ENCODE peak calls at places on chromosome 19, in four cellular contexts. One of them, this sample, is unnamed.
A peak's percentile ranks its signal among the peaks of the same experiment; 100 is the strongest.

GRCh38 chr19:50419022-50419579 is 363 bp downstream of the SPIB start:
- DNase-seq in activated B cell treated with CpG ODN at 0.5 μM for 24 hours: no peak
- DNase-seq in neural crest cell: no peak
- DNase-seq in GM06990: no peak
- DNase-seq in this sample: no peak

GRCh38 chr19:2575734-2576481 is 100.0 kb downstream of the GADD45B start:
- DNase-seq in activated B cell treated with CpG ODN at 0.5 μM for 24 hours: no peak
- DNase-seq in neural crest cell: no peak
- DNase-seq in GM06990: no peak
- DNase-seq in this sample: peak; percentile 67

GRCh38 chr19:32652893-32653625 is 21.9 kb downstream of the ANKRD27 start:
- DNase-seq in activated B cell treated with CpG ODN at 0.5 μM for 24 hours: no peak
- DNase-seq in neural crest cell: no peak
- DNase-seq in GM06990: no peak
- DNase-seq in this sample: peak; percentile 81

GRCh38 chr19:30228113-30228725 is 144.0 kb upstream of the ZNF536 start:
- DNase-seq in activated B cell treated with CpG ODN at 0.5 μM for 24 hours: no peak
- DNase-seq in neural crest cell: peak; percentile 27
- DNase-seq in GM06990: no peak
- DNase-seq in this sample: no peak

GRCh38 chr19:35848919-35849505 is 3.3 kb downstream of the NPHS1 start:
- DNase-seq in activated B cell treated with CpG ODN at 0.5 μM for 24 hours: no peak
- DNase-seq in neural crest cell: no peak
- DNase-seq in GM06990: no peak
- DNase-seq in this sample: no peak

GRCh38 chr19:30256510-30256850 is 115.7 kb upstream of the ZNF536 start:
- DNase-seq in activated B cell treated with CpG ODN at 0.5 μM for 24 hours: no peak
- DNase-seq in neural crest cell: no peak
- DNase-seq in GM06990: no peak
- DNase-seq in this sample: no peak

GRCh38 chr19:45262570-45262969 is 11.5 kb downstream of the MARK4 start:
- DNase-seq in activated B cell treated with CpG ODN at 0.5 μM for 24 hours: no peak
- DNase-seq in neural crest cell: no peak
- DNase-seq in GM06990: no peak
- DNase-seq in this sample: no peak

GRCh38 chr19:55344444-55344843 is 4.8 kb downstream of the KMT5C start:
- DNase-seq in activated B cell treated with CpG ODN at 0.5 μM for 24 hours: no peak
- DNase-seq in neural crest cell: no peak
- DNase-seq in GM06990: no peak
- DNase-seq in this sample: no peak

GRCh38 chr19:6551607-6552450 is 21.0 kb downstream of the TNFSF9 start:
- DNase-seq in activated B cell treated with CpG ODN at 0.5 μM for 24 hours: peak; percentile 35
- DNase-seq in neural crest cell: peak; percentile 48
- DNase-seq in GM06990: peak; percentile 86
- DNase-seq in this sample: no peak

GRCh38 chr19:7627166-7627565 is 2.2 kb downstream of the XAB2 start:
- DNase-seq in activated B cell treated with CpG ODN at 0.5 μM for 24 hours: no peak
- DNase-seq in neural crest cell: no peak
- DNase-seq in GM06990: no peak
- DNase-seq in this sample: no peak

GRCh38 chr19:36097036-36097435 is 13.9 kb upstream of the OVOL3 start:
- DNase-seq in activated B cell treated with CpG ODN at 0.5 μM for 24 hours: no peak
- DNase-seq in neural crest cell: no peak
- DNase-seq in GM06990: no peak
- DNase-seq in this sample: no peak

GRCh38 chr19:32372726-32373613 is 27.6 kb downstream of the ZNF507 start:
- DNase-seq in activated B cell treated with CpG ODN at 0.5 μM for 24 hours: no peak
- DNase-seq in neural crest cell: no peak
- DNase-seq in GM06990: no peak
- DNase-seq in this sample: no peak

GRCh38 chr19:3146677-3147100 is 10.9 kb downstream of the GNA15 start:
- DNase-seq in activated B cell treated with CpG ODN at 0.5 μM for 24 hours: peak; percentile 65
- DNase-seq in neural crest cell: peak; percentile 63
- DNase-seq in GM06990: no peak
- DNase-seq in this sample: no peak

GRCh38 chr19:55692681-55693081 is 17.7 kb downstream of the EPN1 start:
- DNase-seq in activated B cell treated with CpG ODN at 0.5 μM for 24 hours: no peak
- DNase-seq in neural crest cell: no peak
- DNase-seq in GM06990: no peak
- DNase-seq in this sample: no peak

GRCh38 chr19:7373862-7374261 is 25.1 kb downstream of the ARHGEF18 start:
- DNase-seq in activated B cell treated with CpG ODN at 0.5 μM for 24 hours: no peak
- DNase-seq in neural crest cell: no peak
- DNase-seq in GM06990: no peak
- DNase-seq in this sample: peak; percentile 7

GRCh38 chr19:52599241-52599640 is 29.2 kb downstream of the ZNF701 start:
- DNase-seq in activated B cell treated with CpG ODN at 0.5 μM for 24 hours: no peak
- DNase-seq in neural crest cell: no peak
- DNase-seq in GM06990: no peak
- DNase-seq in this sample: no peak

GRCh38 chr19:54390942-54391577 is 24.2 kb upstream of the TTYH1 start:
- DNase-seq in activated B cell treated with CpG ODN at 0.5 μM for 24 hours: peak; percentile 41
- DNase-seq in neural crest cell: peak; percentile 82
- DNase-seq in GM06990: no peak
- DNase-seq in this sample: no peak

GRCh38 chr19:54137913-54138776 is 583 bp downstream of the CNOT3 start:
- DNase-seq in activated B cell treated with CpG ODN at 0.5 μM for 24 hours: no peak
- DNase-seq in neural crest cell: no peak
- DNase-seq in GM06990: peak; percentile 48
- DNase-seq in this sample: no peak

GRCh38 chr19:35126624-35126959 is 8.3 kb downstream of the LGI4 start:
- DNase-seq in activated B cell treated with CpG ODN at 0.5 μM for 24 hours: no peak
- DNase-seq in neural crest cell: no peak
- DNase-seq in GM06990: no peak
- DNase-seq in this sample: no peak

GRCh38 chr19:42325896-42326771 is 699 bp downstream of the MEGF8 start:
- DNase-seq in activated B cell treated with CpG ODN at 0.5 μM for 24 hours: peak; percentile 45
- DNase-seq in neural crest cell: peak; percentile 12
- DNase-seq in GM06990: peak; percentile 56
- DNase-seq in this sample: peak; percentile 61

GRCh38 chr19:45613926-45614725 is 12.1 kb upstream of the GPR4 start:
- DNase-seq in activated B cell treated with CpG ODN at 0.5 μM for 24 hours: no peak
- DNase-seq in neural crest cell: no peak
- DNase-seq in GM06990: peak; percentile 58
- DNase-seq in this sample: no peak

GRCh38 chr19:34189199-34189916 is 17.1 kb downstream of the LSM14A start:
- DNase-seq in activated B cell treated with CpG ODN at 0.5 μM for 24 hours: no peak
- DNase-seq in neural crest cell: no peak
- DNase-seq in GM06990: no peak
- DNase-seq in this sample: no peak

GRCh38 chr19:40613669-40614594 is 12.8 kb downstream of the LTBP4 start:
- DNase-seq in activated B cell treated with CpG ODN at 0.5 μM for 24 hours: peak; percentile 80
- DNase-seq in neural crest cell: peak; percentile 57
- DNase-seq in GM06990: peak; percentile 88
- DNase-seq in this sample: peak; percentile 57

GRCh38 chr19:12346896-12347295 is 13.5 kb upstream of the ZNF563 start:
- DNase-seq in activated B cell treated with CpG ODN at 0.5 μM for 24 hours: no peak
- DNase-seq in neural crest cell: no peak
- DNase-seq in GM06990: no peak
- DNase-seq in this sample: no peak

GRCh38 chr19:9139609-9140158 is 513 bp upstream of the ZNF317 start:
- DNase-seq in activated B cell treated with CpG ODN at 0.5 μM for 24 hours: no peak
- DNase-seq in neural crest cell: no peak
- DNase-seq in GM06990: no peak
- DNase-seq in this sample: no peak

GRCh38 chr19:42512743-42513304 is 15.5 kb downstream of the CEACAM1 start:
- DNase-seq in activated B cell treated with CpG ODN at 0.5 μM for 24 hours: no peak
- DNase-seq in neural crest cell: no peak
- DNase-seq in GM06990: peak; percentile 60
- DNase-seq in this sample: no peak

GRCh38 chr19:45442927-45443461 is 19.3 kb upstream of the ERCC1 start:
- DNase-seq in activated B cell treated with CpG ODN at 0.5 μM for 24 hours: peak; percentile 60
- DNase-seq in neural crest cell: peak; percentile 24
- DNase-seq in GM06990: no peak
- DNase-seq in this sample: no peak

DNA sequence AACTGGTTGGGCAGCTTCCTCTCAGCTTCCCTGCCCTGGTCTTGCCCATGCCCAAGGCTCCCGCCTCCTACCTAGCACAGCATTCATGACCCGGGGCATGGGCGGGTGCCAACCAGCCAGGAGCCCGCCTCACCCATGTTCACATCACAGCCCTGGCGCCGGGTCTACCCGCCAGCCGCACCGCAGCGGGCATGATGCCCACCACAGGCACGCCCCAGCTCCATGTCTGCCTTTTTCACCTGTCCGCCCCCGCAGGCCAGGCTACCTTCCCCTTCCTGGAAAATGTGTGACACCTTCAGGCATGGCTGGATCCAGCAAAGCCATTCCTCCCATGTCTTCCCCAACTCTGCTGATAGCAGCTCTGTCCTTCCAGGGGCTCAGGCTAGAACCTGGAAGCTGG is 42.1 kb downstream of the PTPRS start:
- DNase-seq in activated B cell treated with CpG ODN at 0.5 μM for 24 hours: no peak
- DNase-seq in neural crest cell: no peak
- DNase-seq in GM06990: no peak
- DNase-seq in this sample: peak; percentile 81
- TF ChIP-seq CTCF in activated B cell treated with CpG ODN at 0.5 μM for 24 hours: no peak
- TF ChIP-seq CTCF in neural crest cell: no peak
- TF ChIP-seq CTCF in GM06990: no peak
- TF ChIP-seq CTCF in this sample: no peak

DNA sequence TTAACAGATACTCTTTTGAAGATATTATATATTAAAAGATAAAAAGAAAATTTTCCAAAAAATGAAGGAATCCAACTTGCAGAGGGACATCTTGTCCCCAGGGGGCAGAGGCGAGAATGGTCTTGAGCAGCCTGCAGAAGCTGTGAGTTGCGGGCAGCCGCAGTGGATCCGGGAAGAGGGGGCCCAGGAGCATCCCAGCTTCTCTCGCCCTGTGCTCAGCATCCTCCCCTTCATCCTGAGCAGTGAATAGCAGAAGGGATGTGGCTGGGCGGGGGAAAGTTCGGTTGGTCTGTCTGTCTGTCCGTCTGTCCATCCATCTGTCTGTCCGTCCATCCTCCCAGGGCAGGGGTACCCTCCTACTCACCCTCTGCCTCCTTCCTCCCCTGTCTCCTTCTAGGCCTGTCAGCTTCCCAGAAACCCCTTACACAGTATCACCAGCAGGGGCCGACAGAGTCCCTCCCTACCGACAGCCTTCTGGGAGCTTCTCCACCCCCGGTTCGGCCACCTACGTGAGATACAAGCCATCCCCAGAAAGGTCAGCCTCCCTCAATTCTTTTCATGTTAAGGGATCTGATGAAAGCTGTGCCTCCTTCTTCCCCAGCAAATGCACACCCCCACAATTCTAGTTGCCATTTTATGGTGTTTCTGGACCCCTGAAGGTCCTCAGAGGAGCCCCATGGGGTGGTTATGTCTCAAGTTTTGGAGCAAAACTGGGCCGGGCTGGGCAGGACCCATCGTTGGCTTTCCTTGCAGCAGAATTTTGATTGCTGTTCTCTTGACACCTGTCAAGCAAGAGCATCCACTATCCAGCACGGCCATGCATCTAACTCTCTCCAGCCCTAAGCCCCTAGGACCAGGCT is 81.6 kb downstream of the DPF1 start:
- DNase-seq in activated B cell treated with CpG ODN at 0.5 μM for 24 hours: peak; percentile 22
- DNase-seq in neural crest cell: peak; percentile 63
- DNase-seq in GM06990: no peak
- DNase-seq in this sample: no peak
- TF ChIP-seq CTCF in activated B cell treated with CpG ODN at 0.5 μM for 24 hours: no peak
- TF ChIP-seq CTCF in neural crest cell: peak; percentile 68
- TF ChIP-seq CTCF in GM06990: peak; percentile 74
- TF ChIP-seq CTCF in this sample: peak; percentile 20

DNA sequence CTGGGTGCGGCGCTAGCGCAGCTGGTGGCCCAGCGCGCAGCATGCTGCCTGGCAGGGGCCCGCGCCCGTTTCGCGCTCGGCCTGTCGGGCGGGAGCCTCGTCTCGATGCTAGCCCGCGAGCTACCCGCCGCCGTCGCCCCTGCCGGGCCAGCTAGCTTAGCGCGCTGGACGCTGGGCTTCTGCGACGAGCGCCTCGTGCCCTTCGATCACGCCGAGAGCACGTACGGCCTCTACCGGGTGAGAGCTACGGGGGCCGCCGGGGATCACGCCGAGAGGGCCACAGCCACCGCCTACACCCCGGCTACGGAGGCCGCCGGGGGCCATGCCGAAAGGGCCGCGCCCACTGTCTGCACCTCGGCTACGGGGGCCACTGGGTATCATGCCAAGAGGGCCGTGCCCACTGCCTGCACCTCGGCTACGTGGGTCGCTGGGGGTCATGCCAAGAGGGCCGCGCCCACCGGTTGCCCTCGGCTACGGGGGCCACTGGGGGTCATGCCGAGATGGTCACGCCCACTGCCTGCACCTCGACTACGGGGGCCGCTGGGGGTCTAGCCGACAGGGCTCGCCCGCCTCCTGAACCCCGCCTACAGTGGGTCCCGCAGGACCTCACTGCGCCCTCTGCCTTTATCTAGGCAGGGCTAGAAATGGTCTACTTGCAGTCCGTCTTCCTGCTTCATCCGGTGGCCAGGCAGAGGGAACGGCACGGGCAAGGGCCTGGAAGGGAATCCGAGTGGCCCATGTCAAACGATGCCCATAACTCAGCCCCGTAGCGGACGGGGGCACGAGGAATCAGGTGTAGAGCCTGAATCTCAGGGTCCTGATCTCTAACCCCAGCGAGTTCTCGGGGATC is 500 bp downstream of the PGLS start:
- DNase-seq in activated B cell treated with CpG ODN at 0.5 μM for 24 hours: peak; percentile 95
- DNase-seq in neural crest cell: peak; percentile 65
- DNase-seq in GM06990: peak; percentile 94
- DNase-seq in this sample: peak; percentile 87
- TF ChIP-seq CTCF in activated B cell treated with CpG ODN at 0.5 μM for 24 hours: no peak
- TF ChIP-seq CTCF in neural crest cell: no peak
- TF ChIP-seq CTCF in GM06990: peak; percentile 43
- TF ChIP-seq CTCF in this sample: no peak

GRCh38 chr19:49127674-49128544 is 8.6 kb downstream of the PPFIA3 start:
- DNase-seq in activated B cell treated with CpG ODN at 0.5 μM for 24 hours: peak; percentile 90
- DNase-seq in neural crest cell: peak; percentile 94
- DNase-seq in GM06990: peak; percentile 93
- DNase-seq in this sample: peak; percentile 98
- TF ChIP-seq CTCF in activated B cell treated with CpG ODN at 0.5 μM for 24 hours: no peak
- TF ChIP-seq CTCF in neural crest cell: peak; percentile 29
- TF ChIP-seq CTCF in GM06990: peak; percentile 20
- TF ChIP-seq CTCF in this sample: no peak

GRCh38 chr19:19217110-19217509 is 5.4 kb downstream of the NCAN start:
- DNase-seq in activated B cell treated with CpG ODN at 0.5 μM for 24 hours: no peak
- DNase-seq in neural crest cell: no peak
- DNase-seq in GM06990: no peak
- DNase-seq in this sample: no peak
- TF ChIP-seq CTCF in activated B cell treated with CpG ODN at 0.5 μM for 24 hours: no peak
- TF ChIP-seq CTCF in neural crest cell: peak; percentile 20
- TF ChIP-seq CTCF in GM06990: peak; percentile 28
- TF ChIP-seq CTCF in this sample: no peak

GRCh38 chr19:19061491-19061890 is 2.3 kb upstream of the SLC25A42 start:
- DNase-seq in activated B cell treated with CpG ODN at 0.5 μM for 24 hours: no peak
- DNase-seq in neural crest cell: no peak
- DNase-seq in GM06990: no peak
- DNase-seq in this sample: no peak

GRCh38 chr19:19064811-19065745 is 1.3 kb downstream of the SLC25A42 start:
- DNase-seq in activated B cell treated with CpG ODN at 0.5 μM for 24 hours: peak; percentile 36
- DNase-seq in neural crest cell: peak; percentile 12
- DNase-seq in GM06990: peak; percentile 49
- DNase-seq in this sample: no peak

GRCh38 chr19:19063183-19064097 is at the start of gene SLC25A42:
- DNase-seq in activated B cell treated with CpG ODN at 0.5 μM for 24 hours: peak; percentile 96
- DNase-seq in neural crest cell: peak; percentile 98
- DNase-seq in GM06990: peak; percentile 100
- DNase-seq in this sample: peak; percentile 96

GRCh38 chr19:19062454-19063182 is 1.2 kb upstream of the SLC25A42 start:
- DNase-seq in activated B cell treated with CpG ODN at 0.5 μM for 24 hours: no peak
- DNase-seq in neural crest cell: no peak
- DNase-seq in GM06990: no peak
- DNase-seq in this sample: no peak

GRCh38 chr19:19064098-19064722 is 416 bp downstream of the SLC25A42 start:
- DNase-seq in activated B cell treated with CpG ODN at 0.5 μM for 24 hours: peak; percentile 32
- DNase-seq in neural crest cell: no peak
- DNase-seq in GM06990: no peak
- DNase-seq in this sample: no peak
- TF ChIP-seq CTCF in activated B cell treated with CpG ODN at 0.5 μM for 24 hours: no peak
- TF ChIP-seq CTCF in neural crest cell: peak; percentile 49
- TF ChIP-seq CTCF in GM06990: peak; percentile 47
- TF ChIP-seq CTCF in this sample: no peak

This sample was measured in pancreas.